ENCODE peak calls at places on chromosomes 13 and 19, in six cellular contexts. One of them, this sample, is unnamed.

GRCh38 chr13:46663644-46664043 is 110.7 kb downstream of the LRCH1 start:
- DNase-seq in frontal cortex: no peak
- DNase-seq in stimulated activated CD4-positive, alpha-beta T cell treated with anti-CD3 and anti-CD28 coated beads, TNF-alpha, amount 100 ng/mL, for 24 hours: no peak
- DNase-seq in anterior cingulate cortex: no peak
- DNase-seq in A172: no peak
- DNase-seq in stimulated activated CD8-positive, alpha-beta memory T cell treated with anti-CD3 and anti-CD28 coated beads, Interleukin-7, amount 100 ng/mL, for 24 hours: no peak
- DNase-seq in this sample: no peak

GRCh38 chr19:33416307-33417215 is 43.1 kb downstream of the CEBPG start:
- DNase-seq in stimulated activated CD4-positive, alpha-beta T cell treated with anti-CD3 and anti-CD28 coated beads, TNF-alpha, amount 100 ng/mL, for 24 hours: peak; percentile 70
- DNase-seq in anterior cingulate cortex: no peak
- DNase-seq in stimulated activated CD8-positive, alpha-beta memory T cell treated with anti-CD3 and anti-CD28 coated beads, Interleukin-7, amount 100 ng/mL, for 24 hours: peak; percentile 35
- DNase-seq in frontal cortex: no peak
- DNase-seq in A172: peak; percentile 74
- DNase-seq in this sample: peak; percentile 16

GRCh38 chr19:50772408-50773311 is 2.4 kb downstream of the GPR32 start:
- DNase-seq in stimulated activated CD4-positive, alpha-beta T cell treated with anti-CD3 and anti-CD28 coated beads, TNF-alpha, amount 100 ng/mL, for 24 hours: no peak
- DNase-seq in stimulated activated CD8-positive, alpha-beta memory T cell treated with anti-CD3 and anti-CD28 coated beads, Interleukin-7, amount 100 ng/mL, for 24 hours: no peak
- DNase-seq in frontal cortex: no peak
- DNase-seq in anterior cingulate cortex: no peak
- DNase-seq in A172: peak; percentile 35
- DNase-seq in this sample: no peak

GRCh38 chr19:11513946-11514345 is 8.3 kb upstream of the ZNF653 start:
- DNase-seq in stimulated activated CD8-positive, alpha-beta memory T cell treated with anti-CD3 and anti-CD28 coated beads, Interleukin-7, amount 100 ng/mL, for 24 hours: no peak
- DNase-seq in stimulated activated CD4-positive, alpha-beta T cell treated with anti-CD3 and anti-CD28 coated beads, TNF-alpha, amount 100 ng/mL, for 24 hours: no peak
- DNase-seq in A172: no peak
- DNase-seq in frontal cortex: no peak
- DNase-seq in anterior cingulate cortex: no peak
- DNase-seq in this sample: no peak

GRCh38 chr13:27644302-27644701 is 22.6 kb downstream of the POLR1D start:
- DNase-seq in A172: no peak
- DNase-seq in stimulated activated CD8-positive, alpha-beta memory T cell treated with anti-CD3 and anti-CD28 coated beads, Interleukin-7, amount 100 ng/mL, for 24 hours: no peak
- DNase-seq in stimulated activated CD4-positive, alpha-beta T cell treated with anti-CD3 and anti-CD28 coated beads, TNF-alpha, amount 100 ng/mL, for 24 hours: no peak
- DNase-seq in anterior cingulate cortex: no peak
- DNase-seq in frontal cortex: no peak
- DNase-seq in this sample: no peak

GRCh38 chr19:8185343-8186068 is 23.7 kb upstream of the CERS4 start:
- DNase-seq in stimulated activated CD8-positive, alpha-beta memory T cell treated with anti-CD3 and anti-CD28 coated beads, Interleukin-7, amount 100 ng/mL, for 24 hours: no peak
- DNase-seq in A172: no peak
- DNase-seq in stimulated activated CD4-positive, alpha-beta T cell treated with anti-CD3 and anti-CD28 coated beads, TNF-alpha, amount 100 ng/mL, for 24 hours: no peak
- DNase-seq in anterior cingulate cortex: no peak
- DNase-seq in frontal cortex: no peak
- DNase-seq in this sample: no peak

GRCh38 chr19:32816555-32817099 is 52.9 kb downstream of the SLC7A9 start:
- DNase-seq in anterior cingulate cortex: no peak
- DNase-seq in frontal cortex: no peak
- DNase-seq in A172: no peak
- DNase-seq in stimulated activated CD4-positive, alpha-beta T cell treated with anti-CD3 and anti-CD28 coated beads, TNF-alpha, amount 100 ng/mL, for 24 hours: no peak
- DNase-seq in stimulated activated CD8-positive, alpha-beta memory T cell treated with anti-CD3 and anti-CD28 coated beads, Interleukin-7, amount 100 ng/mL, for 24 hours: no peak
- DNase-seq in this sample: no peak

GRCh38 chr19:16070366-16070990 is 5.8 kb upstream of the TPM4 start:
- DNase-seq in stimulated activated CD8-positive, alpha-beta memory T cell treated with anti-CD3 and anti-CD28 coated beads, Interleukin-7, amount 100 ng/mL, for 24 hours: peak; percentile 62
- DNase-seq in anterior cingulate cortex: no peak
- DNase-seq in frontal cortex: no peak
- DNase-seq in A172: peak; percentile 96
- DNase-seq in stimulated activated CD4-positive, alpha-beta T cell treated with anti-CD3 and anti-CD28 coated beads, TNF-alpha, amount 100 ng/mL, for 24 hours: peak; percentile 78
- DNase-seq in this sample: no peak

GRCh38 chr19:12090807-12091206 is 26.3 kb downstream of the ZNF844 start:
- DNase-seq in frontal cortex: peak; percentile 46
- DNase-seq in anterior cingulate cortex: peak; percentile 18
- DNase-seq in stimulated activated CD4-positive, alpha-beta T cell treated with anti-CD3 and anti-CD28 coated beads, TNF-alpha, amount 100 ng/mL, for 24 hours: peak; percentile 73
- DNase-seq in stimulated activated CD8-positive, alpha-beta memory T cell treated with anti-CD3 and anti-CD28 coated beads, Interleukin-7, amount 100 ng/mL, for 24 hours: peak; percentile 39
- DNase-seq in A172: no peak
- DNase-seq in this sample: peak; percentile 25

GRCh38 chr13:96948127-96948526 is 46.1 kb downstream of the OXGR1 start:
- DNase-seq in anterior cingulate cortex: no peak
- DNase-seq in stimulated activated CD8-positive, alpha-beta memory T cell treated with anti-CD3 and anti-CD28 coated beads, Interleukin-7, amount 100 ng/mL, for 24 hours: no peak
- DNase-seq in frontal cortex: no peak
- DNase-seq in stimulated activated CD4-positive, alpha-beta T cell treated with anti-CD3 and anti-CD28 coated beads, TNF-alpha, amount 100 ng/mL, for 24 hours: no peak
- DNase-seq in A172: no peak
- DNase-seq in this sample: no peak

GRCh38 chr13:36251528-36251927 is 37.2 kb upstream of the SOHLH2 start:
- DNase-seq in frontal cortex: no peak
- DNase-seq in A172: no peak
- DNase-seq in stimulated activated CD8-positive, alpha-beta memory T cell treated with anti-CD3 and anti-CD28 coated beads, Interleukin-7, amount 100 ng/mL, for 24 hours: no peak
- DNase-seq in anterior cingulate cortex: no peak
- DNase-seq in stimulated activated CD4-positive, alpha-beta T cell treated with anti-CD3 and anti-CD28 coated beads, TNF-alpha, amount 100 ng/mL, for 24 hours: no peak
- DNase-seq in this sample: no peak

GRCh38 chr13:23235994-23236393 is 55.2 kb downstream of the SGCG start:
- DNase-seq in frontal cortex: no peak
- DNase-seq in anterior cingulate cortex: no peak
- DNase-seq in stimulated activated CD8-positive, alpha-beta memory T cell treated with anti-CD3 and anti-CD28 coated beads, Interleukin-7, amount 100 ng/mL, for 24 hours: no peak
- DNase-seq in A172: no peak
- DNase-seq in stimulated activated CD4-positive, alpha-beta T cell treated with anti-CD3 and anti-CD28 coated beads, TNF-alpha, amount 100 ng/mL, for 24 hours: no peak
- DNase-seq in this sample: no peak